ENCODE peak calls at places on chromosomes 1 and 21, in nine cellular contexts. M, T, B, N, U, S, Q, F and Z are unnamed samples.

GRCh38 chr1:231590453-231591198 is 36.0 kb upstream of the DISC1 start:
- DNase-seq in S (peak), N (peak), U (peak), Q (no peak), M (no peak), T (no peak), B (peak), F (peak), Z (peak)

GRCh38 chr1:39026051-39026946 is at the start of gene NDUFS5:
- DNase-seq in T (peak), M (peak), F (peak), U (peak), N (peak), S (peak), Q (peak), B (peak), Z (peak)

GRCh38 chr1:27603320-27603961 is 503 bp downstream of the AHDC1 start:
- DNase-seq in S (peak), M (no peak), F (no peak), T (peak), Q (peak), N (no peak), U (no peak), B (peak), Z (peak)

GRCh38 chr1:201376464-201377374 is 761 bp downstream of the TNNT2 start:
- DNase-seq in T (no peak), B (peak), N (peak), M (no peak), S (peak), F (no peak), Q (no peak), U (no peak), Z (peak)

GRCh38 chr21:38770660-38771059 is 35.1 kb upstream of the ETS2 start:
- DNase-seq in S (no peak), N (no peak), B (no peak), M (no peak), F (no peak), U (no peak), Q (no peak), T (no peak), Z (no peak)

GRCh38 chr1:93015590-93015989 is 54.3 kb upstream of the DIPK1A start:
- DNase-seq in F (no peak), U (no peak), Q (no peak), S (no peak), B (no peak), M (no peak), N (no peak), T (no peak), Z (peak)

GRCh38 chr1:237901284-237901870 is 10.7 kb upstream of the ZP4 start:
- DNase-seq in N (no peak), U (no peak), F (no peak), B (no peak), S (peak), M (peak), T (no peak), Q (no peak), Z (no peak)

GRCh38 chr1:88276158-88276557 is 407.9 kb upstream of the PKN2 start:
- DNase-seq in Q (no peak), U (no peak), N (no peak), T (no peak), B (no peak), S (no peak), M (no peak), F (no peak), Z (peak)

GRCh38 chr1:239308701-239309333 is 77.6 kb upstream of the CHRM3 start:
- DNase-seq in M (no peak), S (peak), T (no peak), Q (no peak), B (peak), N (peak), U (peak), F (peak), Z (peak)

GRCh38 chr1:223233410-223234163 is 90.5 kb upstream of the TLR5 start:
- DNase-seq in B (no peak), N (no peak), T (no peak), U (no peak), F (peak), S (peak), M (no peak), Q (no peak), Z (peak)

GRCh38 chr1:176559474-176560390 is 96.8 kb downstream of the PAPPA2 start:
- DNase-seq in B (peak), Q (no peak), N (peak), S (peak), M (peak), U (no peak), F (peak), T (no peak), Z (peak)

GRCh38 chr1:37650173-37650572 is 15.5 kb upstream of the RSPO1 start:
- DNase-seq in F (no peak), U (no peak), B (no peak), M (no peak), N (no peak), S (no peak), Q (no peak), T (no peak), Z (no peak)

GRCh38 chr1:225881081-225882007 is 836 bp downstream of the TMEM63A start:
- DNase-seq in S (peak), M (no peak), U (peak), B (peak), N (no peak), Q (peak), T (peak), F (peak), Z (peak)

GRCh38 chr21:46295996-46296752 is 10.0 kb downstream of the YBEY start:
- DNase-seq in N (peak), M (no peak), B (no peak), Q (no peak), F (peak), T (peak), S (no peak), U (peak), Z (peak)